ENCODE peak calls at places on chromosomes 6 and 20, in seven cellular contexts. W, E, H, A, O, S and P are unnamed samples. For H3K9me3 and H3K4me1, the result is how much of the 10 kb centered on the place peaks cover.

GRCh38 chr20:25584905-25585704 is at the start of gene NINL:
- DNase-seq in W (peak), E (no peak), H (peak), A (no peak), O (peak), S (peak), P (peak)

GRCh38 chr6:105384004-105384403 is 18.9 kb downstream of the PREP start:
- DNase-seq in W (peak), E (no peak), H (no peak), A (no peak), O (no peak), S (peak), P (no peak)

GRCh38 chr6:36598326-36598725 is 4.2 kb downstream of the SRSF3 start:
- DNase-seq in W (no peak), E (no peak), H (no peak), A (no peak), O (no peak), S (no peak), P (no peak)

GRCh38 chr20:34302312-34302722 is 838 bp downstream of the AHCY start:
- DNase-seq in W (no peak), E (no peak), H (peak), A (no peak), O (no peak), S (no peak), P (no peak)

GRCh38 chr6:169253745-169254238 is at the start of gene THBS2:
- DNase-seq in W (no peak), E (peak), H (no peak), A (no peak), O (peak), S (no peak), P (peak)

GRCh38 chr6:21891065-21891464 is 297.5 kb downstream of the SOX4 start:
- DNase-seq in W (no peak), E (no peak), H (no peak), A (no peak), O (no peak), S (no peak), P (no peak)

GRCh38 chr6:109795994-109796555 is 105.0 kb downstream of the FIG4 start:
- DNase-seq in W (no peak), E (no peak), H (no peak), A (no peak), O (no peak), S (no peak), P (peak)

GRCh38 chr6:84685983-84686584 is 78.3 kb downstream of the TBX18 start:
- DNase-seq in W (no peak), E (no peak), H (peak), A (no peak), O (no peak), S (peak), P (no peak)

GRCh38 chr20:41650221-41650948 is 32.2 kb upstream of the CHD6 start:
- DNase-seq in W (peak), E (no peak), H (no peak), A (no peak), O (no peak), S (peak), P (no peak)

GRCh38 chr6:34315780-34316179 is 67.0 kb upstream of the SMIM29 start:
- DNase-seq in W (no peak), E (no peak), H (no peak), A (no peak), O (no peak), S (no peak), P (no peak)

GRCh38 chr6:131923356-131923755 is 27.8 kb downstream of the CCN2 start:
- DNase-seq in W (peak), E (no peak), H (no peak), A (no peak), O (no peak), S (peak), P (peak)

GRCh38 chr6:52538252-52538905 is 38.5 kb downstream of the TRAM2 start:
- DNase-seq in W (no peak), E (no peak), H (no peak), A (no peak), O (no peak), S (no peak), P (no peak)

GRCh38 chr6:90406142-90406794 is 109.6 kb upstream of the BACH2 start:
- DNase-seq in W (no peak), E (peak), H (peak), A (no peak), O (no peak), S (no peak), P (no peak)

GRCh38 chr20:49385471-49385870 is 97.0 kb downstream of the KCNB1 start:
- DNase-seq in W (peak), E (no peak), H (no peak), A (no peak), O (no peak), S (no peak), P (peak)

GRCh38 chr20:3046677-3047462 is 1.0 kb downstream of the MRPS26 start:
- DNase-seq in W (peak), E (no peak), H (no peak), A (no peak), O (no peak), S (peak), P (no peak)

GRCh38 chr6:151391021-151391470 is 313 bp downstream of the ZBTB2 start:
- DNase-seq in W (peak), E (no peak), H (peak), A (no peak), O (peak), S (peak), P (peak)

GRCh38 chr6:25553502-25553901 is 98.5 kb upstream of the SCGN start:
- DNase-seq in W (no peak), E (no peak), H (no peak), A (no peak), O (no peak), S (no peak), P (no peak)

GRCh38 chr6:8940356-8940755 is 505.0 kb upstream of the SLC35B3 start:
- DNase-seq in W (no peak), E (no peak), H (no peak), A (no peak), O (no peak), S (no peak), P (no peak)

GRCh38 chr6:26249959-26250805 is 114.8 kb upstream of the BTN3A2 start:
- DNase-seq in W (no peak), E (no peak), H (no peak), A (no peak), O (peak), S (peak), P (peak)

GRCh38 chr6:43966806-43967575 is 160.3 kb downstream of the MRPL14 start:
- DNase-seq in W (no peak), E (no peak), H (no peak), A (no peak), O (no peak), S (no peak), P (no peak)

GRCh38 chr6:139473239-139473701 is 98.8 kb upstream of the CITED2 start:
- DNase-seq in W (no peak), E (no peak), H (no peak), A (no peak), O (no peak), S (no peak), P (no peak)

GRCh38 chr6:157613011-157613522 is 210.0 kb upstream of the SNX9 start:
- DNase-seq in W (peak), E (peak), H (peak), A (no peak), O (no peak), S (no peak), P (no peak)

DNA sequence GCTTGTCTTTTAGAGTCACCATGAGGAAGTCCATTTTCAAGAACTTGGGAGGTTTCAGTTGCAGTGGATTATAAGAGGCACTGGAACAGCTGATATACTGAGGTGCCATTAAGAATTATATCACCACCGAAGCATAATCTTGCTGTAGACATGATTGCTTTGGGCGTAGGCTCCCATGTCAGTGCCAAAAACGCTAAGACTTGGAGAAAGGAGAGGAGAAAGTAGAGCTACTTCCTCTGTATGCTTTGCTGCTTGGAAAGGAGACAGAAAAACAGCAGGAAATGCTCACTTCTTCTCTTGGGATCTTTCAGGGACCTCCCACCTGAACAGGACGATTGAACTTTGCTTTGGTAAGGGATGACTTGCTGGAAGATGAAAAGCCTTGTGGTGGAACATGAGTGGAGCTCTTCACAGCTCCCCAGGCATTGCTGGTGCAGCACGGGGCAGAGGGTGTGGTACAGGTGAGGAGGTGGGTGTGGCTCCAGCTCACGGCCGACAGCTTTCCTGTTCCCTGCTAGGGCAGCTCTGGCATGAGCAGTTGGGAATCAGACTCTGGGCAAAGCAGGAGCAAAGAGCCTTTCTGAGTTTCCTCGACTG is 190.4 kb upstream of the JAG1 start:
- DNase-seq in W (peak), E (peak), H (no peak), A (no peak), O (no peak), S (peak), P (no peak)
- H3K9me3 ChIP-seq in W (under half), E (under half), H (under half), A (under half), O (under half), S (under half), P (under half)

DNA sequence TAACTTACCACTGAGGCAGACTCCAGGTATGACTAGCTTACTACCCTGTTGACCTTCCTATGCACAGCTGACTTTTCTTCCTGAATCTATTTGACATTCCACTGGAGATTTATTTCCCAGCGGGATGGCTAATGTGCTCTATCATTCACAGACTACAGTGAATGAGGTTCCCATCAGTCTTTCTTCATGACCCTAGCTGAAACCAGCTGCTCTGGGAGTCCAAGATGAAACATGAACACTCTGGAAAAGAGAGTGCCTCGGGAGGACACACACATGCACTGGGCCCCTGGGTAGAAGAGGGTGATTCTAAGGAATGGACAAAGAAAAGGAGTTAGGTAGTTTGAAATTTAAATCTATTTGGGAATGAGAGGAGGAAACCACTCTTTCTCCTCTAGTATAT is 82.6 kb upstream of the DST start:
- DNase-seq in W (no peak), E (no peak), H (no peak), A (no peak), O (no peak), S (no peak), P (no peak)
- H3K27ac ChIP-seq in W (no peak), E (no peak), H (peak), A (no peak), O (no peak), S (no peak), P (peak)

GRCh38 chr6:134176283-134176975 is 124.0 kb upstream of the SLC2A12 start:
- DNase-seq in W (peak), E (no peak), H (no peak), A (no peak), O (peak), S (peak), P (peak)
- H3K4me1 ChIP-seq in W (under half), E (under half), H (under half), A (half or more), O (under half), S (under half), P (under half)

DNA sequence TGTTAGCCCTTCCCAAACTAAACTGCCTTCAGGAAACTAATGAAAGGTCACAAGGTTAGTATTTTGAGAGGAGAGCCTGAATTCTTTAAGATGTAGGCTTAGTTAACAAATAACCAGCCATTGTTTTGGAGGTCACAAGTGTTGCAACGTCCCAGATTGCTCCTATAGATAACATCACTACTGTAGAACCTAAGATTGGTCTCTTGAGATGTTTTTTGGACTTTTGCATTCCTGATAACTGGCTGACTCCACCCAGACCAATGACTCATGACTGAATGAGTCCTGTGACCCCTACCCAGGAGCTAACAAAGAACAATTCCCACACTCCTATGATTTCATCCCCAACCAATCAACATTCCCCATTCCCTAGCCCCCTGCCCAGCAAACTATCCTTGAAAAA is 178.8 kb downstream of the SCP2D1 start:
- DNase-seq in W (no peak), E (no peak), H (no peak), A (no peak), O (no peak), S (no peak), P (no peak)
- H3K9me3 ChIP-seq in W (under half), E (under half), H (under half), A (under half), O (under half), S (under half), P (under half)

GRCh38 chr6:163309491-163310026 is 105.0 kb upstream of the QKI start:
- DNase-seq in W (peak), E (peak), H (no peak), A (no peak), O (no peak), S (no peak), P (no peak)
- H3K27ac ChIP-seq in W (peak), E (peak), H (peak), A (no peak), O (no peak), S (no peak), P (no peak)

DNA sequence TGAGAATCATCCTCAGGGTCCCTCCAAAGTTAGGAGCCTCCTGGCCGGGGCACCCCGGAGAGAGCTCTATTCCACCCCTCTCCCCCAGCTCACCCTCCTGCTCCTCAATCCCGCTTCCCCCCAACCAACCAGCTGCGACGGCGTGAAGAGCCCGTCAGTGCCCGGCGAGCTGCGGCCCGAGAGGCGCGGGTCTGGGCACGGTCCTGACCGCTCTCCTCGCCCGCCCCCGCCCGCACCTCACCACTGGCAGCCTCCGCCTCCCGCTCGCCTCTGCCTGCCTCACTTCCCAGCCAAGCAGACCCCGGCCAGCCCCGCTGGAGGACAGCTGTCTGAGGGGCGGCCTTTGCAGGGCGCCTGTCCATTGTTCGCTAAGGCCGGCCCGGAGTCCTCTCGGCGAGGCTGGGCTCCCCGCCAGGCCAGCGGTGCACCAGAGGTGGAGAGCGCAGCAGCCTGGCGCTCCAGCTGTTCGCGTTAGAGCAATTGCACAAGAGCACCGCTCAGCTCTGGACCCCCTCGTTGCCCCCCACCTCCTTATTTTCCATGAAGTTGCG is 1.2 kb downstream of the SOBP start:
- DNase-seq in W (peak), E (no peak), H (peak), A (no peak), O (peak), S (peak), P (peak)
- H3K4me1 ChIP-seq in W (under half), E (under half), H (under half), A (half or more), O (under half), S (under half), P (under half)

GRCh38 chr6:118574051-118574865 is 26.2 kb downstream of the PLN start:
- DNase-seq in W (no peak), E (no peak), H (no peak), A (no peak), O (no peak), S (no peak), P (no peak)
- H3K9me3 ChIP-seq in W (under half), E (under half), H (under half), A (under half), O (under half), S (under half), P (under half)